ENCODE peak calls at places on chromosome 2, in nine cellular contexts. One of them, this sample, is unnamed.

GRCh38 chr2:177881001-177881748 is 191.4 kb downstream of the PDE11A start:
- DNase-seq in stimulated activated CD8-positive, alpha-beta memory T cell treated with anti-CD3 and anti-CD28 coated beads, Interleukin-15, amount 100 ng/mL, for 24 hours: no peak
- DNase-seq in heart left ventricle: no peak
- DNase-seq in astrocyte: peak
- DNase-seq in activated T-helper 1 cell treated with Interleukin-2 at 50 U/mL for 16 hours: no peak
- DNase-seq in hepatocyte: no peak
- DNase-seq in lower lobe of right lung: no peak
- DNase-seq in CD8-positive, alpha-beta memory T cell: no peak
- DNase-seq in activated CD8-positive, alpha-beta T cell treated with anti-CD3 and anti-CD28 coated beads, Interleukin-2, amount 10 ng/mL, durations not matched to agents 7 days and 5 days: no peak
- DNase-seq in this sample: no peak

GRCh38 chr2:45237850-45238542 is 228.7 kb upstream of the SIX2 start:
- DNase-seq in astrocyte: peak
- DNase-seq in hepatocyte: peak
- DNase-seq in activated CD8-positive, alpha-beta T cell treated with anti-CD3 and anti-CD28 coated beads, Interleukin-2, amount 10 ng/mL, durations not matched to agents 7 days and 5 days: no peak
- DNase-seq in CD8-positive, alpha-beta memory T cell: no peak
- DNase-seq in lower lobe of right lung: no peak
- DNase-seq in heart left ventricle: peak
- DNase-seq in activated T-helper 1 cell treated with Interleukin-2 at 50 U/mL for 16 hours: no peak
- DNase-seq in stimulated activated CD8-positive, alpha-beta memory T cell treated with anti-CD3 and anti-CD28 coated beads, Interleukin-15, amount 100 ng/mL, for 24 hours: no peak
- DNase-seq in this sample: no peak

GRCh38 chr2:69753659-69754350 is 11.9 kb downstream of the ANXA4 start:
- DNase-seq in hepatocyte: no peak
- DNase-seq in heart left ventricle: no peak
- DNase-seq in stimulated activated CD8-positive, alpha-beta memory T cell treated with anti-CD3 and anti-CD28 coated beads, Interleukin-15, amount 100 ng/mL, for 24 hours: no peak
- DNase-seq in CD8-positive, alpha-beta memory T cell: no peak
- DNase-seq in activated CD8-positive, alpha-beta T cell treated with anti-CD3 and anti-CD28 coated beads, Interleukin-2, amount 10 ng/mL, durations not matched to agents 7 days and 5 days: no peak
- DNase-seq in astrocyte: no peak
- DNase-seq in lower lobe of right lung: no peak
- DNase-seq in activated T-helper 1 cell treated with Interleukin-2 at 50 U/mL for 16 hours: no peak
- DNase-seq in this sample: no peak

GRCh38 chr2:39099820-39100728 is 20.8 kb downstream of the SOS1 start:
- DNase-seq in lower lobe of right lung: no peak
- DNase-seq in activated T-helper 1 cell treated with Interleukin-2 at 50 U/mL for 16 hours: no peak
- DNase-seq in hepatocyte: no peak
- DNase-seq in astrocyte: peak
- DNase-seq in stimulated activated CD8-positive, alpha-beta memory T cell treated with anti-CD3 and anti-CD28 coated beads, Interleukin-15, amount 100 ng/mL, for 24 hours: no peak
- DNase-seq in heart left ventricle: no peak
- DNase-seq in activated CD8-positive, alpha-beta T cell treated with anti-CD3 and anti-CD28 coated beads, Interleukin-2, amount 10 ng/mL, durations not matched to agents 7 days and 5 days: no peak
- DNase-seq in CD8-positive, alpha-beta memory T cell: no peak
- DNase-seq in this sample: peak

GRCh38 chr2:219525533-219526232 is 11.4 kb downstream of the ASIC4 start:
- DNase-seq in stimulated activated CD8-positive, alpha-beta memory T cell treated with anti-CD3 and anti-CD28 coated beads, Interleukin-15, amount 100 ng/mL, for 24 hours: no peak
- DNase-seq in CD8-positive, alpha-beta memory T cell: no peak
- DNase-seq in hepatocyte: peak
- DNase-seq in heart left ventricle: no peak
- DNase-seq in lower lobe of right lung: no peak
- DNase-seq in astrocyte: no peak
- DNase-seq in activated T-helper 1 cell treated with Interleukin-2 at 50 U/mL for 16 hours: no peak
- DNase-seq in activated CD8-positive, alpha-beta T cell treated with anti-CD3 and anti-CD28 coated beads, Interleukin-2, amount 10 ng/mL, durations not matched to agents 7 days and 5 days: no peak
- DNase-seq in this sample: no peak

GRCh38 chr2:209368924-209369323 is 54.9 kb upstream of the MAP2 start:
- DNase-seq in CD8-positive, alpha-beta memory T cell: no peak
- DNase-seq in astrocyte: peak
- DNase-seq in lower lobe of right lung: peak
- DNase-seq in heart left ventricle: peak
- DNase-seq in activated CD8-positive, alpha-beta T cell treated with anti-CD3 and anti-CD28 coated beads, Interleukin-2, amount 10 ng/mL, durations not matched to agents 7 days and 5 days: no peak
- DNase-seq in hepatocyte: peak
- DNase-seq in activated T-helper 1 cell treated with Interleukin-2 at 50 U/mL for 16 hours: no peak
- DNase-seq in stimulated activated CD8-positive, alpha-beta memory T cell treated with anti-CD3 and anti-CD28 coated beads, Interleukin-15, amount 100 ng/mL, for 24 hours: no peak
- DNase-seq in this sample: peak

GRCh38 chr2:232817756-232818155 is 41.4 kb upstream of the KCNJ13 start:
- DNase-seq in lower lobe of right lung: no peak
- DNase-seq in stimulated activated CD8-positive, alpha-beta memory T cell treated with anti-CD3 and anti-CD28 coated beads, Interleukin-15, amount 100 ng/mL, for 24 hours: no peak
- DNase-seq in CD8-positive, alpha-beta memory T cell: no peak
- DNase-seq in astrocyte: no peak
- DNase-seq in hepatocyte: no peak
- DNase-seq in activated CD8-positive, alpha-beta T cell treated with anti-CD3 and anti-CD28 coated beads, Interleukin-2, amount 10 ng/mL, durations not matched to agents 7 days and 5 days: no peak
- DNase-seq in activated T-helper 1 cell treated with Interleukin-2 at 50 U/mL for 16 hours: no peak
- DNase-seq in heart left ventricle: no peak
- DNase-seq in this sample: no peak

GRCh38 chr2:119198267-119198840 is 25.3 kb upstream of the STEAP3 start:
- DNase-seq in activated T-helper 1 cell treated with Interleukin-2 at 50 U/mL for 16 hours: no peak
- DNase-seq in heart left ventricle: no peak
- DNase-seq in astrocyte: peak
- DNase-seq in CD8-positive, alpha-beta memory T cell: no peak
- DNase-seq in hepatocyte: no peak
- DNase-seq in lower lobe of right lung: no peak
- DNase-seq in stimulated activated CD8-positive, alpha-beta memory T cell treated with anti-CD3 and anti-CD28 coated beads, Interleukin-15, amount 100 ng/mL, for 24 hours: no peak
- DNase-seq in activated CD8-positive, alpha-beta T cell treated with anti-CD3 and anti-CD28 coated beads, Interleukin-2, amount 10 ng/mL, durations not matched to agents 7 days and 5 days: no peak
- DNase-seq in this sample: peak

GRCh38 chr2:120770641-120771040 is 35.0 kb downstream of the GLI2 start:
- DNase-seq in hepatocyte: no peak
- DNase-seq in activated T-helper 1 cell treated with Interleukin-2 at 50 U/mL for 16 hours: no peak
- DNase-seq in lower lobe of right lung: peak
- DNase-seq in activated CD8-positive, alpha-beta T cell treated with anti-CD3 and anti-CD28 coated beads, Interleukin-2, amount 10 ng/mL, durations not matched to agents 7 days and 5 days: no peak
- DNase-seq in heart left ventricle: peak
- DNase-seq in CD8-positive, alpha-beta memory T cell: no peak
- DNase-seq in stimulated activated CD8-positive, alpha-beta memory T cell treated with anti-CD3 and anti-CD28 coated beads, Interleukin-15, amount 100 ng/mL, for 24 hours: no peak
- DNase-seq in astrocyte: no peak
- DNase-seq in this sample: no peak

GRCh38 chr2:6958616-6959235 is 41.5 kb downstream of the RNF144A start:
- DNase-seq in CD8-positive, alpha-beta memory T cell: no peak
- DNase-seq in lower lobe of right lung: no peak
- DNase-seq in hepatocyte: no peak
- DNase-seq in heart left ventricle: no peak
- DNase-seq in activated T-helper 1 cell treated with Interleukin-2 at 50 U/mL for 16 hours: no peak
- DNase-seq in astrocyte: no peak
- DNase-seq in stimulated activated CD8-positive, alpha-beta memory T cell treated with anti-CD3 and anti-CD28 coated beads, Interleukin-15, amount 100 ng/mL, for 24 hours: no peak
- DNase-seq in activated CD8-positive, alpha-beta T cell treated with anti-CD3 and anti-CD28 coated beads, Interleukin-2, amount 10 ng/mL, durations not matched to agents 7 days and 5 days: peak
- DNase-seq in this sample: no peak